ENCODE peak calls at places on chromosomes 16 and 17, in four cellular contexts. S, C, Y and W are unnamed samples.
A peak's percentile ranks its signal among the peaks of the same experiment; 100 is the strongest.

GRCh38 chr17:5919104-5919503 is 151.1 kb upstream of the WSCD1 start:
- DNase-seq in C (no peak), Y (no peak), S (no peak), W (peak; percentile 61)

GRCh38 chr17:7882068-7882467 is 6.5 kb upstream of the CHD3 start:
- DNase-seq in S (no peak), Y (no peak), C (no peak), W (no peak)

GRCh38 chr17:15944720-15945492 is at the start of gene ADORA2B:
- DNase-seq in Y (no peak), C (peak; percentile 72), S (peak; percentile 89), W (peak; percentile 78)

GRCh38 chr17:68570531-68570930 is 30.6 kb downstream of the FAM20A start:
- DNase-seq in S (no peak), C (no peak), Y (no peak), W (no peak)

GRCh38 chr16:51402239-51402638 is 251.2 kb upstream of the SALL1 start:
- DNase-seq in Y (no peak), C (no peak), S (no peak), W (no peak)

GRCh38 chr17:56735842-56736241 is 97.9 kb downstream of the C17orf67 start:
- DNase-seq in C (no peak), S (no peak), Y (no peak), W (no peak)

GRCh38 chr17:5793899-5794298 is 209.6 kb upstream of the NLRP1 start:
- DNase-seq in C (no peak), S (no peak), Y (no peak), W (no peak)

GRCh38 chr17:12081720-12082119 is 61.0 kb downstream of the MAP2K4 start:
- DNase-seq in S (no peak), C (no peak), Y (no peak), W (no peak)

GRCh38 chr16:11665071-11665491 is 3.2 kb upstream of the SNN start:
- DNase-seq in C (no peak), S (no peak), Y (no peak), W (no peak)

GRCh38 chr16:10502766-10503165 is 77.6 kb downstream of the EMP2 start:
- DNase-seq in C (no peak), S (no peak), Y (no peak), W (no peak)

GRCh38 chr16:88582912-88583575 is 12.8 kb downstream of the ZC3H18 start:
- DNase-seq in S (no peak), C (peak; percentile 6), Y (no peak), W (no peak)

GRCh38 chr17:41863074-41863843 is 2.0 kb downstream of the KLHL11 start:
- DNase-seq in Y (no peak), C (no peak), S (no peak), W (no peak)

GRCh38 chr17:74702132-74702876 is 10.4 kb downstream of the CD300LF start:
- DNase-seq in S (peak; percentile 73), Y (no peak), C (no peak), W (no peak)

GRCh38 chr16:4082474-4083044 is 33.7 kb downstream of the ADCY9 start:
- DNase-seq in C (no peak), S (no peak), Y (no peak), W (no peak)

GRCh38 chr17:29577778-29578211 is 9.3 kb downstream of the TP53I13 start:
- DNase-seq in C (peak; percentile 24), Y (no peak), S (no peak), W (no peak)

GRCh38 chr17:2238432-2239169 is 65.0 kb downstream of the SMG6 start:
- DNase-seq in C (peak; percentile 80), S (no peak), Y (no peak), W (no peak)
- H3K4me3 ChIP-seq in C (no peak overlapping the region), S (no peak overlapping the region), Y (no peak overlapping the region), W (no peak overlapping the region)

GRCh38 chr16:8763899-8764298 is 33.5 kb downstream of the TMEM186 start:
- DNase-seq in C (no peak), S (no peak), Y (no peak), W (no peak)
- H3K27me3 ChIP-seq in C (no peaks in the 10 kb centered on the region), S (no peaks in the 10 kb centered on the region), Y (no peaks in the 10 kb centered on the region), W (no peaks in the 10 kb centered on the region)

GRCh38 chr17:1966274-1967086 is 58.7 kb downstream of the RTN4RL1 start:
- DNase-seq in C (no peak), S (no peak), Y (no peak), W (peak; percentile 53)

GRCh38 chr17:1967092-1967662 is 58.0 kb downstream of the RTN4RL1 start:
- DNase-seq in S (no peak), C (no peak), Y (no peak), W (no peak)

GRCh38 chr17:1969712-1970111 is 55.4 kb downstream of the RTN4RL1 start:
- DNase-seq in Y (no peak), C (no peak), S (no peak), W (no peak)

GRCh38 chr17:1972429-1973160 is 52.5 kb downstream of the RTN4RL1 start:
- DNase-seq in Y (no peak), C (peak; percentile 51), S (peak; percentile 77), W (peak; percentile 30)

GRCh38 chr17:1970843-1971384 is 54.2 kb downstream of the RTN4RL1 start:
- DNase-seq in S (no peak), Y (no peak), C (no peak), W (no peak)
- H3K4me1 ChIP-seq in S (no peaks in the 10 kb centered on the region), Y (peaks cover under 1% of the 10 kb centered on the region), C (peaks cover 4% of the 10 kb centered on the region), W (peaks cover 15% of the 10 kb centered on the region)

DNA sequence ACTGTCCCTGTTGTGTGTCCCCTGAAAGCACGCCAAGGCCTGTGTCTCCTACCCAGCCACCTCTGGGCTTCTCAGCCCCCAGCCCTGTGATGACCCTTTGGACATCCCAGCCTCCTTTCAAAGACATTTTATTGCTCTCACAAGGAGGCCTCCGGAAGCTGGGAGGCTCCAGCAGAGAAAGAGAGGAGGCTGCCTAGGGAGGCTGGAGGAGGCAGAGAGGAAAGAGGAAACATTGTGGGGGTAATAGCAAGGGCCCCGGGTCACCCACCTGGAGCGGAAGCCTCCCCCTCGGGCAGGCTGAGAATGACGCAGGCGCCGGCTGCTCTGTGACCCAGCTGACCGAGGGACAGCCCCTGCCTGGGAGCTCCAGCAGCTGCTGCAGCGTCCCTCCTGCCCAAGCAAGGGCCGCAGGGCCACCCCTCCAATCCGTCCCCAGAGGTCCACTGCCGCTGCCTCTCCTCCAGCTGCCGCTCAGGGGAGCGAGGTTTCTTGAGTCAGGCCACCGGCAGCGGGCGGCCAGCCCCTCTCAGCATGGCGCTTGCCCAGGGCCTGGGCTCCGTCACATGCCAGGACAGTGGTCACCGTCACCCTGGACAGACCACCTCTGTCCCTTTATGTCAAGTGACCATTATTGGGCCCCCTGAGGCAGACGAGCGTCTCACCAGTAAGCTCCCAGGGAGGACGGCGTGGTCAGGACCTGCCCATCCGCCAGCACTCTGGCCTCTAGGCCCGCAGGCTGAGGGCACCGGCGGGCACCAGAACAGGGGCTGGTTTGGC is 29.3 kb downstream of the ACTG1 start:
- DNase-seq in Y (no peak), S (no peak), C (peak; percentile 80), W (no peak)
- H3K4me3 ChIP-seq in Y (no peak overlapping the region), S (peak overlapping the region; percentile 39), C (peak overlapping the region; percentile 45), W (no peak overlapping the region)

DNA sequence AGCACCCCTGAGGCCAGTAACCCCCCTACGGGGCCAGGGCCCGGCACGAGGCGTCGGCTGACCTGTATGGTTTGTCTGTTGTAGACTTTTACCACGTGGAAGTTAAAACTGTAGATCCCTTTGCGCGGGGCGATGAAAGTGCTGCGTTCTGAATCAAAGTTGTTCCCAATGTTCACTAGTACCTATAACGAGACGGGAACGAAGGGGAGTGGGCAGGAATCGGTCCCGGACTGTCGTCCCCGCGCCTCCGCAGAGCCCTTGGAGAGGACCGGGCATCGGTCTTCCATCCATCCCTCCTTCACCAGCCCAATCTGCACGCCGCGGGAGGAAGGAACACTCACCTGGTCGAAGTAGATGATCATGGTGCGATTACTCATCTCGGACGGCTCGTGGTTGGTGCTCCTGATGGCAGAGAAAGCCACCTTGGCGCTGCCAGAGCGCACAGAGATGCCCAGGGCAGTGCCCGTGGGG is 742 bp downstream of the CBLN1 start:
- DNase-seq in Y (no peak), S (no peak), C (no peak), W (no peak)
- H3K27me3 ChIP-seq in Y (peaks cover 19% of the 10 kb centered on the region), S (peaks cover 93% of the 10 kb centered on the region), C (peaks cover 93% of the 10 kb centered on the region), W (peaks cover 76% of the 10 kb centered on the region)

GRCh38 chr17:79595471-79595870 is 15.4 kb downstream of the RBFOX3 start:
- DNase-seq in S (no peak), Y (no peak), C (no peak), W (no peak)
- H3K4me1 ChIP-seq in S (no peaks in the 10 kb centered on the region), Y (no peaks in the 10 kb centered on the region), C (no peaks in the 10 kb centered on the region), W (no peaks in the 10 kb centered on the region)

GRCh38 chr16:75248536-75249380 is 2.7 kb downstream of the BCAR1 start:
- DNase-seq in C (no peak), S (no peak), Y (no peak), W (no peak)
- H3K4me3 ChIP-seq in C (no peak overlapping the region), S (no peak overlapping the region), Y (no peak overlapping the region), W (no peak overlapping the region)